ENCODE peak calls at places on chromosome 6, in nine cellular contexts. One of them, this sample, is unnamed.

GRCh38 chr6:165820934-165821333 is 157.9 kb upstream of the PDE10A start:
- DNase-seq in SK-N-SH: no peak
- DNase-seq in cardiac muscle cell: no peak
- DNase-seq in lower lobe of right lung: no peak
- DNase-seq in aorta: no peak
- DNase-seq in brain microvascular endothelial cell: no peak
- DNase-seq in naive thymus-derived CD4-positive, alpha-beta T cell: no peak
- DNase-seq in endothelial cell of umbilical vein: no peak
- DNase-seq in uterus: no peak
- DNase-seq in this sample: no peak

GRCh38 chr6:11093065-11093590 is 506 bp upstream of the SMIM13 start:
- DNase-seq in SK-N-SH: no peak
- DNase-seq in cardiac muscle cell: no peak
- DNase-seq in lower lobe of right lung: no peak
- DNase-seq in aorta: no peak
- DNase-seq in brain microvascular endothelial cell: no peak
- DNase-seq in naive thymus-derived CD4-positive, alpha-beta T cell: no peak
- DNase-seq in endothelial cell of umbilical vein: no peak
- DNase-seq in uterus: no peak
- DNase-seq in this sample: no peak

GRCh38 chr6:72589096-72589495 is 32.8 kb upstream of the KCNQ5 start:
- DNase-seq in SK-N-SH: no peak
- DNase-seq in cardiac muscle cell: peak; percentile 36
- DNase-seq in lower lobe of right lung: no peak
- DNase-seq in aorta: no peak
- DNase-seq in brain microvascular endothelial cell: no peak
- DNase-seq in naive thymus-derived CD4-positive, alpha-beta T cell: no peak
- DNase-seq in endothelial cell of umbilical vein: no peak
- DNase-seq in uterus: no peak
- DNase-seq in this sample: no peak

GRCh38 chr6:170296746-170297576 is 6.1 kb upstream of the DLL1 start:
- DNase-seq in SK-N-SH: peak; percentile 25
- DNase-seq in cardiac muscle cell: no peak
- DNase-seq in lower lobe of right lung: no peak
- DNase-seq in aorta: no peak
- DNase-seq in brain microvascular endothelial cell: no peak
- DNase-seq in naive thymus-derived CD4-positive, alpha-beta T cell: no peak
- DNase-seq in endothelial cell of umbilical vein: no peak
- DNase-seq in uterus: no peak
- DNase-seq in this sample: no peak

GRCh38 chr6:52517502-52518278 is 59.2 kb downstream of the TRAM2 start:
- DNase-seq in SK-N-SH: peak; percentile 85
- DNase-seq in cardiac muscle cell: peak; percentile 99
- DNase-seq in lower lobe of right lung: no peak
- DNase-seq in aorta: peak; percentile 91
- DNase-seq in brain microvascular endothelial cell: peak; percentile 98
- DNase-seq in naive thymus-derived CD4-positive, alpha-beta T cell: no peak
- DNase-seq in endothelial cell of umbilical vein: peak; percentile 94
- DNase-seq in uterus: peak; percentile 94
- DNase-seq in this sample: peak; percentile 55

GRCh38 chr6:139027620-139028182 is 844 bp upstream of the ABRACL start:
- DNase-seq in SK-N-SH: no peak
- DNase-seq in cardiac muscle cell: peak; percentile 40
- DNase-seq in lower lobe of right lung: no peak
- DNase-seq in aorta: no peak
- DNase-seq in brain microvascular endothelial cell: peak; percentile 40
- DNase-seq in naive thymus-derived CD4-positive, alpha-beta T cell: peak; percentile 13
- DNase-seq in endothelial cell of umbilical vein: peak; percentile 52
- DNase-seq in uterus: no peak
- DNase-seq in this sample: peak; percentile 11

GRCh38 chr6:36441307-36441894 is 1.3 kb downstream of the PXT1 start:
- DNase-seq in SK-N-SH: peak; percentile 85
- DNase-seq in cardiac muscle cell: peak; percentile 99
- DNase-seq in lower lobe of right lung: peak; percentile 94
- DNase-seq in aorta: peak; percentile 97
- DNase-seq in brain microvascular endothelial cell: peak; percentile 100
- DNase-seq in naive thymus-derived CD4-positive, alpha-beta T cell: peak; percentile 61
- DNase-seq in endothelial cell of umbilical vein: peak; percentile 98
- DNase-seq in uterus: peak; percentile 96
- DNase-seq in this sample: peak; percentile 61

GRCh38 chr6:111759413-111759835 is 113.8 kb downstream of the FYN start:
- DNase-seq in SK-N-SH: no peak
- DNase-seq in cardiac muscle cell: no peak
- DNase-seq in lower lobe of right lung: no peak
- DNase-seq in aorta: no peak
- DNase-seq in brain microvascular endothelial cell: no peak
- DNase-seq in naive thymus-derived CD4-positive, alpha-beta T cell: no peak
- DNase-seq in endothelial cell of umbilical vein: no peak
- DNase-seq in uterus: no peak
- DNase-seq in this sample: no peak

GRCh38 chr6:10441004-10441654 is 26.3 kb upstream of the TFAP2A start:
- DNase-seq in SK-N-SH: no peak
- DNase-seq in cardiac muscle cell: peak; percentile 92
- DNase-seq in lower lobe of right lung: no peak
- DNase-seq in aorta: no peak
- DNase-seq in brain microvascular endothelial cell: peak; percentile 93
- DNase-seq in naive thymus-derived CD4-positive, alpha-beta T cell: no peak
- DNase-seq in endothelial cell of umbilical vein: no peak
- DNase-seq in uterus: no peak
- DNase-seq in this sample: no peak

GRCh38 chr6:35140991-35141720 is at the start of gene TCP11:
- DNase-seq in SK-N-SH: peak; percentile 26
- DNase-seq in cardiac muscle cell: peak; percentile 55
- DNase-seq in lower lobe of right lung: peak; percentile 65
- DNase-seq in aorta: peak; percentile 64
- DNase-seq in brain microvascular endothelial cell: no peak
- DNase-seq in naive thymus-derived CD4-positive, alpha-beta T cell: peak; percentile 45
- DNase-seq in endothelial cell of umbilical vein: no peak
- DNase-seq in uterus: no peak
- DNase-seq in this sample: no peak

GRCh38 chr6:39530201-39530759 is 194.9 kb downstream of the KIF6 start:
- DNase-seq in SK-N-SH: no peak
- DNase-seq in cardiac muscle cell: peak; percentile 32
- DNase-seq in lower lobe of right lung: no peak
- DNase-seq in aorta: no peak
- DNase-seq in brain microvascular endothelial cell: no peak
- DNase-seq in naive thymus-derived CD4-positive, alpha-beta T cell: no peak
- DNase-seq in endothelial cell of umbilical vein: no peak
- DNase-seq in uterus: peak; percentile 36
- DNase-seq in this sample: no peak

GRCh38 chr6:74170118-74170517 is 474.1 kb downstream of the CD109 start:
- DNase-seq in SK-N-SH: no peak
- DNase-seq in cardiac muscle cell: peak; percentile 13
- DNase-seq in lower lobe of right lung: no peak
- DNase-seq in aorta: no peak
- DNase-seq in brain microvascular endothelial cell: peak; percentile 7
- DNase-seq in naive thymus-derived CD4-positive, alpha-beta T cell: no peak
- DNase-seq in endothelial cell of umbilical vein: no peak
- DNase-seq in uterus: peak; percentile 24
- DNase-seq in this sample: no peak

GRCh38 chr6:163820745-163821456 is 406.4 kb downstream of the QKI start:
- DNase-seq in SK-N-SH: peak; percentile 70
- DNase-seq in cardiac muscle cell: no peak
- DNase-seq in lower lobe of right lung: no peak
- DNase-seq in aorta: no peak
- DNase-seq in brain microvascular endothelial cell: no peak
- DNase-seq in naive thymus-derived CD4-positive, alpha-beta T cell: no peak
- DNase-seq in endothelial cell of umbilical vein: no peak
- DNase-seq in uterus: no peak
- DNase-seq in this sample: no peak

GRCh38 chr6:138728672-138729071 is 44.9 kb upstream of the CCDC28A start:
- DNase-seq in SK-N-SH: no peak
- DNase-seq in cardiac muscle cell: no peak
- DNase-seq in lower lobe of right lung: no peak
- DNase-seq in aorta: no peak
- DNase-seq in brain microvascular endothelial cell: no peak
- DNase-seq in naive thymus-derived CD4-positive, alpha-beta T cell: no peak
- DNase-seq in endothelial cell of umbilical vein: no peak
- DNase-seq in uterus: no peak
- DNase-seq in this sample: no peak

GRCh38 chr6:7262037-7262461 is 51.0 kb downstream of the SSR1 start:
- DNase-seq in SK-N-SH: no peak
- DNase-seq in cardiac muscle cell: no peak
- DNase-seq in lower lobe of right lung: no peak
- DNase-seq in aorta: peak; percentile 52
- DNase-seq in brain microvascular endothelial cell: no peak
- DNase-seq in naive thymus-derived CD4-positive, alpha-beta T cell: no peak
- DNase-seq in endothelial cell of umbilical vein: no peak
- DNase-seq in uterus: no peak
- DNase-seq in this sample: no peak

GRCh38 chr6:42104807-42105713 is 37.4 kb downstream of the C6orf132 start:
- DNase-seq in SK-N-SH: no peak
- DNase-seq in cardiac muscle cell: no peak
- DNase-seq in lower lobe of right lung: no peak
- DNase-seq in aorta: no peak
- DNase-seq in brain microvascular endothelial cell: no peak
- DNase-seq in naive thymus-derived CD4-positive, alpha-beta T cell: no peak
- DNase-seq in endothelial cell of umbilical vein: no peak
- DNase-seq in uterus: no peak
- DNase-seq in this sample: no peak

GRCh38 chr6:130148181-130148580 is 74.6 kb downstream of the SAMD3 start:
- DNase-seq in SK-N-SH: no peak
- DNase-seq in cardiac muscle cell: no peak
- DNase-seq in lower lobe of right lung: no peak
- DNase-seq in aorta: no peak
- DNase-seq in brain microvascular endothelial cell: no peak
- DNase-seq in naive thymus-derived CD4-positive, alpha-beta T cell: peak; percentile 20
- DNase-seq in endothelial cell of umbilical vein: no peak
- DNase-seq in uterus: no peak
- DNase-seq in this sample: no peak

GRCh38 chr6:64145658-64146057 is 510.1 kb downstream of the PHF3 start:
- DNase-seq in SK-N-SH: no peak
- DNase-seq in cardiac muscle cell: no peak
- DNase-seq in lower lobe of right lung: no peak
- DNase-seq in aorta: no peak
- DNase-seq in brain microvascular endothelial cell: no peak
- DNase-seq in naive thymus-derived CD4-positive, alpha-beta T cell: no peak
- DNase-seq in endothelial cell of umbilical vein: no peak
- DNase-seq in uterus: no peak
- DNase-seq in this sample: no peak

GRCh38 chr6:90107721-90108364 is 188.8 kb downstream of the BACH2 start:
- DNase-seq in SK-N-SH: no peak
- DNase-seq in cardiac muscle cell: no peak
- DNase-seq in lower lobe of right lung: no peak
- DNase-seq in aorta: no peak
- DNase-seq in brain microvascular endothelial cell: no peak
- DNase-seq in naive thymus-derived CD4-positive, alpha-beta T cell: no peak
- DNase-seq in endothelial cell of umbilical vein: no peak
- DNase-seq in uterus: no peak
- DNase-seq in this sample: no peak

DNA sequence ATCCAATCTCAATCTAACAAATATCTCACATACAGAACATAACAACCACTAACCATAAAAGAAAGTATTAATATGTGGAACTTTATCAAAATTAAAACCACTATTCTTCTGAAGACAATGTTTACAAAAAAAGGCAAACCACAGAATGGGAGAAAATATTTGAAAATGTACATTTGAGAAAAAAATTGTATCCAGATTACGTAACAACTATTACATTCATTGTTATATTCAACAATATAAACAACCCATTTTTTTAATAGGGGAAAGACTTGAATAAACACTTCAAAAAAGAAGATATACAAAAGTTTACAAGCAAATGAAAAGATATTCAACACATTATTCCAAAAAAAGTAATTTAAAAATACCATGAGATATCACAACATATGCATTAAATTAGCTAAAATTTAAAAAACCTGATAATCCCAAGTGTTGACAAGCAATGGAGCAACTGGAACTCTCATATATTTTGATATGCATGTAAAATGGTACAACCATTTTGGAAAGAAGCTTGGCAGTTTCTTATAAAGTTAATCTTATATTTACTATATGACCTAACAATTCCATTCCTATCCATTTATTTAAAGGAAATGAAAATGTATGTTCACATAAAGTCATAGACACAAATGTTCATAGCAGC is 124.3 kb upstream of the CDYL start:
- DNase-seq in SK-N-SH: no peak
- DNase-seq in cardiac muscle cell: no peak
- DNase-seq in lower lobe of right lung: no peak
- DNase-seq in aorta: no peak
- DNase-seq in brain microvascular endothelial cell: no peak
- DNase-seq in naive thymus-derived CD4-positive, alpha-beta T cell: no peak
- DNase-seq in endothelial cell of umbilical vein: no peak
- DNase-seq in uterus: no peak
- DNase-seq in this sample: no peak
- H3K27ac ChIP-seq in SK-N-SH: no peak overlapping the region
- H3K27ac ChIP-seq in cardiac muscle cell: no peak overlapping the region
- H3K27ac ChIP-seq in lower lobe of right lung: no peak overlapping the region
- H3K27ac ChIP-seq in aorta: no peak overlapping the region
- H3K27ac ChIP-seq in brain microvascular endothelial cell: no peak overlapping the region
- H3K27ac ChIP-seq in naive thymus-derived CD4-positive, alpha-beta T cell: no peak overlapping the region
- H3K27ac ChIP-seq in endothelial cell of umbilical vein: no peak overlapping the region
- H3K27ac ChIP-seq in uterus: no peak overlapping the region
- H3K27ac ChIP-seq in this sample: no peak overlapping the region

DNA sequence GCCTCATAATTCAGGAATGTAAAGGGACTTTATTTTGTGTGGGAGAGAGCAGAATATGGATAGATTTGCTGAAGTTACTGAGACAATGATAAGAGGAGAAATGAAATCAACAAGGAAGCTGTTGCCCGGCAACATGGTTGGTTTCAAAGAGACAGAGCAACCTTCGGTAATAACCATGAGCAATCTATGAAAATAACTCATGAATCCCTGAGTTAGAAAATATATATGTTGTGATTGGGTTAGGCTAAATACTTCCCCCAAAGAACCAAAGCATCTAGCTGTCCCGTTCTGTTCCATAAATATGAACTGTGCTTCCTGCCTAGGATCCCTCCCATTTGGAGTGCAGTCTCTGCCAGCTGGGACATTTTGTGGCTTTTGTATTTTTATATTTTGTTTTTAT is 23.1 kb downstream of the SERPINB1 start:
- DNase-seq in SK-N-SH: no peak
- DNase-seq in cardiac muscle cell: peak; percentile 64
- DNase-seq in lower lobe of right lung: no peak
- DNase-seq in aorta: no peak
- DNase-seq in brain microvascular endothelial cell: peak; percentile 88
- DNase-seq in naive thymus-derived CD4-positive, alpha-beta T cell: no peak
- DNase-seq in endothelial cell of umbilical vein: peak; percentile 88
- DNase-seq in uterus: no peak
- DNase-seq in this sample: no peak
- H3K27ac ChIP-seq in SK-N-SH: peak overlapping the region; percentile 70
- H3K27ac ChIP-seq in cardiac muscle cell: no peak overlapping the region
- H3K27ac ChIP-seq in lower lobe of right lung: peak overlapping the region; percentile 79
- H3K27ac ChIP-seq in aorta: peak overlapping the region; percentile 36
- H3K27ac ChIP-seq in brain microvascular endothelial cell: peak overlapping the region; percentile 81
- H3K27ac ChIP-seq in naive thymus-derived CD4-positive, alpha-beta T cell: no peak overlapping the region
- H3K27ac ChIP-seq in endothelial cell of umbilical vein: peak overlapping the region; percentile 92
- H3K27ac ChIP-seq in uterus: peak overlapping the region; percentile 16
- H3K27ac ChIP-seq in this sample: peak overlapping the region; percentile 56

GRCh38 chr6:43510827-43511163 is 649 bp upstream of the LRRC73 start:
- DNase-seq in SK-N-SH: no peak
- DNase-seq in cardiac muscle cell: no peak
- DNase-seq in lower lobe of right lung: no peak
- DNase-seq in aorta: peak; percentile 48
- DNase-seq in brain microvascular endothelial cell: no peak
- DNase-seq in naive thymus-derived CD4-positive, alpha-beta T cell: no peak
- DNase-seq in endothelial cell of umbilical vein: no peak
- DNase-seq in uterus: no peak
- DNase-seq in this sample: no peak
- H3K27ac ChIP-seq in SK-N-SH: peak overlapping the region; percentile 49
- H3K27ac ChIP-seq in cardiac muscle cell: no peak overlapping the region
- H3K27ac ChIP-seq in lower lobe of right lung: peak overlapping the region; percentile 56
- H3K27ac ChIP-seq in aorta: no peak overlapping the region
- H3K27ac ChIP-seq in brain microvascular endothelial cell: no peak overlapping the region
- H3K27ac ChIP-seq in naive thymus-derived CD4-positive, alpha-beta T cell: no peak overlapping the region
- H3K27ac ChIP-seq in endothelial cell of umbilical vein: no peak overlapping the region
- H3K27ac ChIP-seq in uterus: peak overlapping the region; percentile 8
- H3K27ac ChIP-seq in this sample: peak overlapping the region; percentile 93

GRCh38 chr6:155142902-155143609 is 120.8 kb upstream of the CLDN20 start:
- DNase-seq in SK-N-SH: no peak
- DNase-seq in cardiac muscle cell: peak; percentile 29
- DNase-seq in lower lobe of right lung: no peak
- DNase-seq in aorta: no peak
- DNase-seq in brain microvascular endothelial cell: no peak
- DNase-seq in naive thymus-derived CD4-positive, alpha-beta T cell: peak; percentile 8
- DNase-seq in endothelial cell of umbilical vein: peak; percentile 84
- DNase-seq in uterus: no peak
- DNase-seq in this sample: no peak
- H3K27ac ChIP-seq in SK-N-SH: peak overlapping the region; percentile 63
- H3K27ac ChIP-seq in cardiac muscle cell: no peak overlapping the region
- H3K27ac ChIP-seq in lower lobe of right lung: no peak overlapping the region
- H3K27ac ChIP-seq in aorta: no peak overlapping the region
- H3K27ac ChIP-seq in brain microvascular endothelial cell: peak overlapping the region; percentile 50
- H3K27ac ChIP-seq in naive thymus-derived CD4-positive, alpha-beta T cell: peak overlapping the region; percentile 49
- H3K27ac ChIP-seq in endothelial cell of umbilical vein: peak overlapping the region; percentile 79
- H3K27ac ChIP-seq in uterus: peak overlapping the region; percentile 78
- H3K27ac ChIP-seq in this sample: no peak overlapping the region

This sample was measured in caudate nucleus.